ENCODE peak calls at places on chromosome X, in four cellular contexts. R is endodermal cell; J is stimulated activated CD4-positive, alpha-beta T cell treated with anti-CD3 and anti-CD28 coated beads, Interleukin-2, amount 100 ng/mL, for 48 hours; A is mammary epithelial cell. V is an unnamed sample.

GRCh38 chrX:140815868-140816267 is 106.3 kb downstream of the LINC00632 start:
- DNase-seq in R (no peak), J (no peak), A (peak), V (no peak)

GRCh38 chrX:115616943-115617563 is 56.1 kb downstream of the PLS3 start:
- DNase-seq in R (peak), J (peak), A (peak), V (no peak)

GRCh38 chrX:80335062-80335830 is 85.0 kb upstream of the TENT5D start:
- DNase-seq in R (peak), J (peak), A (peak), V (peak)

GRCh38 chrX:2892816-2893215 is 36.3 kb downstream of the ARSD start:
- DNase-seq in R (peak), J (no peak), A (no peak), V (no peak)

GRCh38 chrX:30637874-30638793 is 15.1 kb upstream of the GK start:
- DNase-seq in R (no peak), J (no peak), A (no peak), V (no peak)

GRCh38 chrX:10175317-10175871 is 18.6 kb downstream of the CLCN4 start:
- DNase-seq in R (no peak), J (no peak), A (no peak), V (no peak)

GRCh38 chrX:1355131-1355799 is 18.7 kb downstream of the IL3RA start:
- DNase-seq in R (peak), J (no peak), A (no peak), V (no peak)

GRCh38 chrX:617891-618290 is 12.7 kb upstream of the SHOX start:
- DNase-seq in R (peak), J (no peak), A (no peak), V (no peak)

V was measured in NCI-H1105 treated with DMSO at 0.1 percent for 48 hours.